ENCODE peak calls at places on chromosomes 6 and 20, in eight cellular contexts. J, T, S, M, Y, P, A and N are unnamed samples.

GRCh38 chr20:2254333-2254732 is 41.5 kb upstream of the TGM3 start:
- DNase-seq in J (no peak), P (no peak), T (peak; percentile 10), A (no peak), Y (no peak), M (no peak), S (no peak), N (no peak)

GRCh38 chr6:107642348-107643347 is 152.7 kb downstream of the SOBP start:
- DNase-seq in S (no peak), T (no peak), A (no peak), J (no peak), M (no peak), P (no peak), Y (no peak), N (no peak)

GRCh38 chr6:101502818-101503217 is 109.3 kb downstream of the GRIK2 start:
- DNase-seq in T (no peak), M (no peak), P (no peak), J (no peak), A (no peak), S (no peak), Y (no peak), N (no peak)

GRCh38 chr6:5634525-5634924 is 372.2 kb downstream of the NRN1 start:
- DNase-seq in A (no peak), M (peak; percentile 11), T (no peak), Y (no peak), S (no peak), P (no peak), J (no peak), N (no peak)

GRCh38 chr6:38404900-38405556 is 234.7 kb downstream of the BTBD9 start:
- DNase-seq in Y (no peak), A (no peak), J (no peak), S (peak; percentile 77), P (no peak), T (peak; percentile 61), M (peak; percentile 10), N (no peak)

GRCh38 chr6:134352786-134353480 is 35.0 kb upstream of the SGK1 start:
- DNase-seq in J (no peak), S (peak; percentile 67), A (no peak), P (no peak), Y (no peak), M (peak; percentile 61), T (peak; percentile 15), N (no peak)

GRCh38 chr6:54029187-54029586 is 82.1 kb upstream of the MLIP start:
- DNase-seq in S (no peak), Y (no peak), M (no peak), A (no peak), J (no peak), P (no peak), T (no peak), N (no peak)

GRCh38 chr6:91267246-91267645 is 680.4 kb upstream of the MAP3K7 start:
- DNase-seq in P (no peak), M (no peak), J (no peak), S (no peak), A (no peak), Y (no peak), T (no peak), N (no peak)

GRCh38 chr6:17045581-17046322 is 56.1 kb upstream of the STMND1 start:
- DNase-seq in Y (no peak), T (peak; percentile 17), P (no peak), J (no peak), M (peak; percentile 70), S (peak; percentile 10), A (peak; percentile 1), N (no peak)

GRCh38 chr20:32457476-32457986 is 99.4 kb downstream of the ASXL1 start:
- DNase-seq in T (peak; percentile 82), J (peak; percentile 70), S (peak; percentile 68), M (peak; percentile 96), Y (no peak), P (peak; percentile 81), A (peak; percentile 83), N (no peak)

GRCh38 chr20:31608256-31608980 is 3.3 kb downstream of the ID1 start:
- DNase-seq in P (peak; percentile 46), Y (peak; percentile 88), S (peak; percentile 95), J (peak; percentile 71), T (peak; percentile 98), M (peak; percentile 76), A (peak; percentile 34), N (no peak)

GRCh38 chr6:88006559-88006958 is 41.1 kb upstream of the SPACA1 start:
- DNase-seq in Y (no peak), S (no peak), P (no peak), T (no peak), M (no peak), A (no peak), J (no peak), N (no peak)

GRCh38 chr6:91713911-91714310 is 1127.0 kb upstream of the MAP3K7 start:
- DNase-seq in P (no peak), T (no peak), A (no peak), J (no peak), M (no peak), S (peak; percentile 47), Y (no peak), N (no peak)

GRCh38 chr6:127119361-127120108 is 1.1 kb downstream of the RSPO3 start:
- DNase-seq in Y (peak; percentile 62), T (peak; percentile 14), J (no peak), P (no peak), A (no peak), M (peak; percentile 56), S (no peak), N (no peak)

GRCh38 chr6:93317587-93317986 is 101.8 kb downstream of the EPHA7 start:
- DNase-seq in P (no peak), J (no peak), S (no peak), Y (no peak), A (no peak), T (no peak), M (no peak), N (no peak)